ENCODE peak calls at places on chromosomes 13 and 19, in eight cellular contexts. O, U, E, F, X, M, A and H are unnamed samples.

GRCh38 chr19:36032251-36033104 is at the start of gene CLIP3:
- DNase-seq in O (no peak), U (peak; percentile 91), E (peak; percentile 70), F (peak; percentile 41), X (peak; percentile 38), M (peak; percentile 69), A (no peak), H (peak; percentile 27)

GRCh38 chr13:98022210-98022609 is 68.7 kb downstream of the IPO5 start:
- DNase-seq in O (no peak), U (no peak), E (peak; percentile 39), F (no peak), X (no peak), M (no peak), A (no peak), H (no peak)

GRCh38 chr19:31513841-31514240 is 164.6 kb upstream of the TSHZ3 start:
- DNase-seq in O (no peak), U (no peak), E (no peak), F (no peak), X (no peak), M (no peak), A (no peak), H (no peak)

GRCh38 chr13:22461854-22462565 is 718.8 kb upstream of the SGCG start:
- DNase-seq in O (no peak), U (no peak), E (no peak), F (no peak), X (no peak), M (no peak), A (no peak), H (no peak)

GRCh38 chr13:79282976-79283375 is 123.1 kb downstream of the RBM26 start:
- DNase-seq in O (no peak), U (no peak), E (no peak), F (no peak), X (no peak), M (no peak), A (no peak), H (no peak)

GRCh38 chr13:62704795-62705329 is 1289.2 kb upstream of the PCDH20 start:
- DNase-seq in O (no peak), U (no peak), E (no peak), F (no peak), X (no peak), M (no peak), A (no peak), H (no peak)

GRCh38 chr19:56105090-56105701 is 15.9 kb downstream of the ZNF787 start:
- DNase-seq in O (no peak), U (peak; percentile 87), E (peak; percentile 51), F (peak; percentile 91), X (peak; percentile 54), M (peak; percentile 63), A (no peak), H (no peak)

GRCh38 chr19:39557791-39558622 is 18.0 kb upstream of the EID2 start:
- DNase-seq in O (peak; percentile 12), U (no peak), E (no peak), F (no peak), X (no peak), M (no peak), A (peak; percentile 44), H (no peak)

GRCh38 chr19:839146-839872 is 1.5 kb upstream of the PRTN3 start:
- DNase-seq in O (no peak), U (no peak), E (no peak), F (no peak), X (no peak), M (no peak), A (no peak), H (no peak)

GRCh38 chr19:58181902-58182576 is 822 bp upstream of the ZNF274 start:
- DNase-seq in O (peak; percentile 84), U (peak; percentile 47), E (peak; percentile 56), F (no peak), X (peak; percentile 28), M (peak; percentile 29), A (peak; percentile 68), H (peak; percentile 24)

GRCh38 chr19:58182989-58183821 is at the start of gene ZNF274:
- DNase-seq in O (peak; percentile 96), U (peak; percentile 98), E (peak; percentile 95), F (peak; percentile 94), X (peak; percentile 89), M (peak; percentile 95), A (peak; percentile 94), H (peak; percentile 90)

GRCh38 chr19:58182577-58182988 is 278 bp upstream of the ZNF274 start:
- DNase-seq in O (peak; percentile 92), U (no peak), E (no peak), F (no peak), X (peak; percentile 68), M (no peak), A (peak; percentile 92), H (peak; percentile 70)

GRCh38 chr19:58183822-58184215 is 958 bp downstream of the ZNF274 start:
- DNase-seq in O (no peak), U (no peak), E (no peak), F (no peak), X (no peak), M (no peak), A (no peak), H (no peak)
- H3K9me3 ChIP-seq in O (peaks cover 27% of the 10 kb centered on the region), U (peaks cover 39% of the 10 kb centered on the region), E (peaks cover 4% of the 10 kb centered on the region), F (peaks cover 2% of the 10 kb centered on the region), X (peaks cover 75% of the 10 kb centered on the region), M (peaks cover 90% of the 10 kb centered on the region), A (peaks cover 42% of the 10 kb centered on the region), H (peaks cover 58% of the 10 kb centered on the region)

GRCh38 chr19:12278713-12279112 is 16.0 kb downstream of the ZNF44 start:
- DNase-seq in O (no peak), U (no peak), E (no peak), F (no peak), X (no peak), M (no peak), A (no peak), H (no peak)
- H3K9me3 ChIP-seq in O (peaks cover 41% of the 10 kb centered on the region), U (peaks cover 23% of the 10 kb centered on the region), E (no peaks in the 10 kb centered on the region), F (no peaks in the 10 kb centered on the region), X (peaks cover 58% of the 10 kb centered on the region), M (peaks cover 60% of the 10 kb centered on the region), A (peaks cover 42% of the 10 kb centered on the region), H (peaks cover 29% of the 10 kb centered on the region)

GRCh38 chr19:23351806-23352205 is 43.5 kb downstream of the ZNF91 start:
- DNase-seq in O (no peak), U (no peak), E (no peak), F (no peak), X (no peak), M (no peak), A (no peak), H (no peak)

GRCh38 chr19:23346696-23347095 is 48.6 kb downstream of the ZNF91 start:
- DNase-seq in O (no peak), U (no peak), E (no peak), F (no peak), X (no peak), M (no peak), A (no peak), H (no peak)

GRCh38 chr19:23343434-23344010 is 51.7 kb downstream of the ZNF91 start:
- DNase-seq in O (peak; percentile 25), U (no peak), E (no peak), F (no peak), X (no peak), M (no peak), A (no peak), H (no peak)

DNA sequence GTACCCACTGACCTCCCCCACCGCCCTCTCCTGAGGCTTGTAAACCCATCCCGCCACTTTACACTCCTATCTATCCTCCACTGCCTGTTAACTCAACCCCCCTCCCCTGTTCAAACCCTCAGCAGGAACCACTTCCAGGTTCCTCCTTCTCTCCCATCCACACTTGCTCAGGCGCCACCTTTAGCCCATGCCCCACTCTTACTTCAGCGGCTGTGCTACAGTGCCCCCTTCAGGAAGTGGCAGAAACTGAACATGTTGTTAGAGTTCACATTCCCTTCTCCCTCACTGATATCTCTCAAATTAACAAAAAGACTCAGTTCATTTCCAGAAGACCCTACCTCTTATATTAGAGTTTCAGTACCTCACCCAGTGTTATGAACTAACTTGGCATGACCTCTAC is 49.4 kb downstream of the ZNF91 start:
- DNase-seq in O (no peak), U (peak; percentile 4), E (no peak), F (no peak), X (no peak), M (no peak), A (no peak), H (no peak)
- H3K9me3 ChIP-seq in O (peaks cover 41% of the 10 kb centered on the region), U (peaks cover 14% of the 10 kb centered on the region), E (peaks cover 4% of the 10 kb centered on the region), F (peaks cover 4% of the 10 kb centered on the region), X (peaks cover 98% of the 10 kb centered on the region), M (peaks cover 100% of the 10 kb centered on the region), A (peaks cover 59% of the 10 kb centered on the region), H (peaks cover 40% of the 10 kb centered on the region)

GRCh38 chr13:99386495-99386894 is 79.3 kb upstream of the GPR183 start:
- DNase-seq in O (no peak), U (no peak), E (no peak), F (no peak), X (no peak), M (no peak), A (no peak), H (no peak)
- H3K9me3 ChIP-seq in O (no peaks in the 10 kb centered on the region), U (no peaks in the 10 kb centered on the region), E (no peaks in the 10 kb centered on the region), F (no peaks in the 10 kb centered on the region), X (no peaks in the 10 kb centered on the region), M (no peaks in the 10 kb centered on the region), A (no peaks in the 10 kb centered on the region), H (no peaks in the 10 kb centered on the region)

GRCh38 chr19:53294786-53295441 is 27.4 kb upstream of the VN1R4 start:
- DNase-seq in O (no peak), U (peak; percentile 29), E (no peak), F (no peak), X (no peak), M (no peak), A (no peak), H (no peak)
- H3K9me3 ChIP-seq in O (peaks cover 5% of the 10 kb centered on the region), U (no peaks in the 10 kb centered on the region), E (no peaks in the 10 kb centered on the region), F (no peaks in the 10 kb centered on the region), X (peaks cover 41% of the 10 kb centered on the region), M (peaks cover 55% of the 10 kb centered on the region), A (peaks cover 17% of the 10 kb centered on the region), H (peaks cover 5% of the 10 kb centered on the region)

DNA sequence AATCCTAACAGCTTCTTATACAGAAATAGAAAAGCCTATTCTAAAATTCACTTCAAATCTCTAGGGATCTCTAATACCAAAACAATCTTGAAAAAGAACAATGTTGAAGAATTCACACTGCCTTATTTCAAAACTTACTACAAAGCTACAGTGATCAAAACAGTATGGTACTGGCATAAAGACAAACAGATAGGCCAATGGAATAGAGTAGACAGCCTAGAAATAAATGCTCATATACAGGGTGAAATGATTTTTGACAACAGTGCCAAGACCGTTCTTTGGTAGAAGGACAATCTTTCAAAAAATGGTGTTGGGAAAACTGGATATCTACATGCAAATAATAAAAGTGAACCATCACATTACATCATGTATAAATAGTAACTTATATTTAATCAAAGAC is 11.8 kb upstream of the ZNF563 start:
- DNase-seq in O (no peak), U (no peak), E (no peak), F (no peak), X (no peak), M (no peak), A (no peak), H (no peak)
- H3K9me3 ChIP-seq in O (peaks cover 23% of the 10 kb centered on the region), U (peaks cover 30% of the 10 kb centered on the region), E (peaks cover 2% of the 10 kb centered on the region), F (no peaks in the 10 kb centered on the region), X (peaks cover 11% of the 10 kb centered on the region), M (peaks cover 85% of the 10 kb centered on the region), A (peaks cover 14% of the 10 kb centered on the region), H (peaks cover 4% of the 10 kb centered on the region)